ENCODE peak calls at places on chromosome 3, in six cellular contexts. C is AML-193, U is Daoy, X is GM13976, Z is HuH-7, B is fibroblast of the aortic adventitia. K is an unnamed sample.

GRCh38 chr3:5678248-5678647 is 490.7 kb downstream of the EDEM1 start:
- DNase-seq in C (no peak), U (no peak), X (no peak), Z (no peak), B (no peak), K (no peak)

GRCh38 chr3:189372205-189372764 is 200.5 kb downstream of the TPRG1 start:
- DNase-seq in C (no peak), U (no peak), X (no peak), Z (no peak), B (peak; percentile 23), K (no peak)

GRCh38 chr3:107143206-107143605 is 234.0 kb upstream of the CCDC54 start:
- DNase-seq in C (no peak), U (no peak), X (no peak), Z (no peak), B (no peak), K (no peak)

GRCh38 chr3:183455064-183455463 is 26.6 kb upstream of the MCF2L2 start:
- DNase-seq in C (no peak), U (peak; percentile 11), X (no peak), Z (no peak), B (peak; percentile 10), K (no peak)

GRCh38 chr3:63232764-63233396 is 45.2 kb upstream of the SYNPR start:
- DNase-seq in C (peak; percentile 26), U (no peak), X (no peak), Z (no peak), B (peak; percentile 24), K (no peak)

GRCh38 chr3:65953301-65953812 is 85.4 kb downstream of the MAGI1 start:
- DNase-seq in C (no peak), U (peak; percentile 17), X (no peak), Z (no peak), B (peak; percentile 45), K (no peak)

GRCh38 chr3:174541708-174542107 is 317.4 kb upstream of the NAALADL2 start:
- DNase-seq in C (no peak), U (no peak), X (no peak), Z (no peak), B (peak; percentile 31), K (no peak)

GRCh38 chr3:72445827-72446405 is 402.3 kb downstream of the SHQ1 start:
- DNase-seq in C (no peak), U (no peak), X (no peak), Z (no peak), B (peak; percentile 14), K (no peak)

GRCh38 chr3:116566478-116566960 is 121.2 kb upstream of the LSAMP start:
- DNase-seq in C (no peak), U (no peak), X (no peak), Z (no peak), B (no peak), K (no peak)

GRCh38 chr3:50008931-50009330 is 69.0 kb downstream of the RBM6 start:
- DNase-seq in C (no peak), U (peak; percentile 17), X (no peak), Z (no peak), B (peak; percentile 42), K (no peak)

GRCh38 chr3:32045091-32045964 is 61.1 kb upstream of the GPD1L start:
- DNase-seq in C (no peak), U (peak; percentile 9), X (no peak), Z (peak; percentile 75), B (peak; percentile 85), K (no peak)

GRCh38 chr3:184332370-184333090 is 4.9 kb upstream of the FAM131A start:
- DNase-seq in C (no peak), U (peak; percentile 93), X (no peak), Z (no peak), B (peak; percentile 85), K (no peak)

GRCh38 chr3:16410659-16411058 is 102.8 kb downstream of the RFTN1 start:
- DNase-seq in C (no peak), U (no peak), X (no peak), Z (no peak), B (no peak), K (no peak)

GRCh38 chr3:42036483-42036823 is 54.7 kb upstream of the TRAK1 start:
- DNase-seq in C (no peak), U (peak; percentile 84), X (no peak), Z (peak; percentile 40), B (peak; percentile 94), K (no peak)

GRCh38 chr3:87349833-87350232 is 73.4 kb upstream of the POU1F1 start:
- DNase-seq in C (no peak), U (no peak), X (no peak), Z (no peak), B (no peak), K (no peak)

GRCh38 chr3:40602778-40603385 is 78.1 kb downstream of the ZNF621 start:
- DNase-seq in C (no peak), U (no peak), X (no peak), Z (no peak), B (peak; percentile 15), K (no peak)